ENCODE peak calls at places on chromosomes 13 and 19, in seven cellular contexts. H, M, R, T, A, Z and G are unnamed samples. For H3K4me1, the result is how much of the 10 kb centered on the place peaks cover.

GRCh38 chr19:18155095-18156087 is 2.4 kb downstream of the PIK3R2 start:
- DNase-seq in H (no peak), A (no peak), T (no peak), M (no peak), R (no peak), Z (no peak), G (no peak)

GRCh38 chr19:49847731-49848696 is 2.9 kb upstream of the PTOV1 start:
- DNase-seq in R (no peak), Z (no peak), T (no peak), M (peak), H (peak), A (no peak), G (no peak)

GRCh38 chr19:2755811-2756210 is 16.0 kb upstream of the SLC39A3 start:
- DNase-seq in R (no peak), H (no peak), A (no peak), M (no peak), T (no peak), Z (no peak), G (no peak)

GRCh38 chr13:113926301-113926761 is 47.5 kb downstream of the C13orf46 start:
- DNase-seq in Z (no peak), H (peak), M (peak), R (peak), A (no peak), T (peak), G (no peak)

GRCh38 chr19:3325451-3325850 is 40.9 kb upstream of the NFIC start:
- DNase-seq in A (no peak), R (no peak), M (no peak), H (no peak), Z (no peak), T (no peak), G (no peak)

GRCh38 chr19:29683009-29683408 is 17.7 kb downstream of the PLEKHF1 start:
- DNase-seq in T (no peak), M (peak), A (no peak), H (no peak), R (no peak), Z (no peak), G (no peak)

GRCh38 chr19:13639342-13639929 is 124.9 kb upstream of the MRI1 start:
- DNase-seq in R (no peak), A (no peak), H (no peak), Z (no peak), M (no peak), T (no peak), G (no peak)

GRCh38 chr19:41398042-41398403 is 405 bp downstream of the BCKDHA start:
- DNase-seq in R (no peak), M (peak), A (no peak), Z (no peak), T (no peak), H (no peak), G (no peak)

GRCh38 chr19:10836478-10837325 is 690 bp upstream of the TMED1 start:
- DNase-seq in T (peak), Z (peak), R (peak), M (peak), A (no peak), H (no peak), G (peak)

GRCh38 chr19:29404951-29405727 is 120.7 kb upstream of the VSTM2B start:
- DNase-seq in R (no peak), T (no peak), M (peak), Z (no peak), A (no peak), H (no peak), G (peak)

GRCh38 chr13:49366841-49367240 is 77.0 kb downstream of the CAB39L start:
- DNase-seq in M (peak), T (no peak), R (no peak), A (no peak), Z (no peak), H (peak), G (no peak)

GRCh38 chr19:41064974-41065569 is 23.2 kb upstream of the CYP2A13 start:
- DNase-seq in Z (no peak), T (no peak), M (peak), H (peak), A (no peak), R (no peak), G (peak)

GRCh38 chr19:1923319-1923718 is 17.7 kb upstream of the CSNK1G2 start:
- DNase-seq in M (no peak), Z (no peak), T (no peak), H (no peak), R (no peak), A (no peak), G (no peak)

GRCh38 chr13:90492872-90493271 is 854.6 kb upstream of the MIR17HG start:
- DNase-seq in M (no peak), A (no peak), R (no peak), T (no peak), Z (no peak), H (no peak), G (no peak)

GRCh38 chr13:49877629-49878218 is 58.4 kb downstream of the SPRYD7 start:
- DNase-seq in A (no peak), R (no peak), M (no peak), T (no peak), Z (no peak), H (no peak), G (no peak)

GRCh38 chr13:43113603-43114002 is 90.2 kb downstream of the DNAJC15 start:
- DNase-seq in Z (no peak), T (no peak), R (no peak), M (no peak), H (peak), A (no peak), G (no peak)

GRCh38 chr13:28181413-28181812 is 43.1 kb downstream of the PAN3 start:
- DNase-seq in A (no peak), H (peak), M (peak), R (no peak), Z (no peak), T (no peak), G (no peak)

GRCh38 chr19:51364200-51365106 is 1.7 kb downstream of the ETFB start:
- DNase-seq in H (no peak), R (no peak), M (peak), T (no peak), A (no peak), Z (no peak), G (no peak)

GRCh38 chr13:43319617-43320444 is 296.4 kb downstream of the DNAJC15 start:
- DNase-seq in T (no peak), Z (no peak), M (no peak), A (no peak), H (no peak), R (no peak), G (no peak)

GRCh38 chr13:72804301-72804700 is 22.4 kb downstream of the PIBF1 start:
- DNase-seq in M (no peak), T (no peak), R (no peak), H (no peak), Z (no peak), A (no peak), G (no peak)

GRCh38 chr13:98517576-98518310 is 59.2 kb downstream of the STK24 start:
- DNase-seq in T (peak), Z (no peak), M (no peak), A (no peak), R (no peak), H (no peak), G (no peak)

GRCh38 chr13:50627111-50627510 is 216.4 kb downstream of the DLEU7 start:
- DNase-seq in R (no peak), A (no peak), T (no peak), H (no peak), Z (no peak), M (no peak), G (no peak)

GRCh38 chr13:113338451-113338850 is 25.5 kb downstream of the GRTP1 start:
- DNase-seq in T (no peak), A (no peak), M (no peak), R (no peak), H (no peak), Z (no peak), G (no peak)

GRCh38 chr13:108834193-108834592 is 204.8 kb downstream of the MYO16 start:
- DNase-seq in M (no peak), T (no peak), H (peak), R (no peak), A (no peak), Z (no peak), G (no peak)

GRCh38 chr19:17829855-17830566 is 8.7 kb upstream of the INSL3 start:
- DNase-seq in M (peak), Z (no peak), H (peak), R (peak), A (no peak), T (no peak), G (peak)

GRCh38 chr19:13689050-13689449 is 75.3 kb upstream of the MRI1 start:
- DNase-seq in Z (no peak), R (no peak), H (peak), M (peak), T (no peak), A (no peak), G (no peak)

GRCh38 chr13:49649244-49649962 is 21.1 kb downstream of the ARL11 start:
- DNase-seq in T (no peak), R (no peak), A (no peak), H (peak), M (peak), Z (no peak), G (no peak)

GRCh38 chr19:16447015-16447384 is 24.8 kb downstream of the EPS15L1 start:
- DNase-seq in A (no peak), R (peak), M (peak), H (peak), T (peak), Z (no peak), G (peak)

GRCh38 chr19:29385191-29385795 is 140.5 kb upstream of the VSTM2B start:
- DNase-seq in T (peak), A (no peak), H (no peak), R (no peak), Z (no peak), M (no peak), G (no peak)

GRCh38 chr13:24664726-24665409 is 15.3 kb upstream of the ATP12A start:
- DNase-seq in T (no peak), Z (no peak), R (no peak), M (peak), A (no peak), H (peak), G (no peak)

GRCh38 chr13:24040835-24041234 is 119.7 kb upstream of the SPATA13 start:
- DNase-seq in Z (no peak), M (no peak), R (no peak), A (no peak), T (no peak), H (no peak), G (no peak)

GRCh38 chr13:35723820-35724219 is 247.3 kb upstream of the MAB21L1 start:
- DNase-seq in T (no peak), M (peak), H (peak), A (no peak), Z (no peak), R (no peak), G (no peak)

GRCh38 chr13:114044486-114044885 is 70.6 kb upstream of the C13orf46 start:
- DNase-seq in R (no peak), M (peak), Z (no peak), H (peak), A (no peak), T (no peak), G (no peak)

GRCh38 chr19:32318884-32319520 is 26.4 kb upstream of the ZNF507 start:
- DNase-seq in R (no peak), T (no peak), A (no peak), H (no peak), M (peak), Z (peak), G (no peak)

GRCh38 chr19:39746836-39747529 is 9.2 kb upstream of the CLC start:
- DNase-seq in R (peak), Z (no peak), A (no peak), T (no peak), M (no peak), H (no peak), G (no peak)

GRCh38 chr13:43129511-43130130 is 106.2 kb downstream of the DNAJC15 start:
- DNase-seq in R (no peak), T (no peak), Z (no peak), H (no peak), A (no peak), M (no peak), G (no peak)

GRCh38 chr19:12669272-12670158 is 2.9 kb downstream of the WDR83 start:
- DNase-seq in R (peak), Z (peak), T (peak), A (peak), H (peak), M (peak), G (peak)

GRCh38 chr13:113815151-113816058 is 48.5 kb downstream of the GAS6 start:
- DNase-seq in R (no peak), H (no peak), Z (no peak), T (no peak), M (no peak), A (peak), G (no peak)

GRCh38 chr19:5910638-5910907 is 3.5 kb upstream of the CAPS start:
- DNase-seq in Z (no peak), T (no peak), H (no peak), A (no peak), R (no peak), M (no peak), G (no peak)

DNA sequence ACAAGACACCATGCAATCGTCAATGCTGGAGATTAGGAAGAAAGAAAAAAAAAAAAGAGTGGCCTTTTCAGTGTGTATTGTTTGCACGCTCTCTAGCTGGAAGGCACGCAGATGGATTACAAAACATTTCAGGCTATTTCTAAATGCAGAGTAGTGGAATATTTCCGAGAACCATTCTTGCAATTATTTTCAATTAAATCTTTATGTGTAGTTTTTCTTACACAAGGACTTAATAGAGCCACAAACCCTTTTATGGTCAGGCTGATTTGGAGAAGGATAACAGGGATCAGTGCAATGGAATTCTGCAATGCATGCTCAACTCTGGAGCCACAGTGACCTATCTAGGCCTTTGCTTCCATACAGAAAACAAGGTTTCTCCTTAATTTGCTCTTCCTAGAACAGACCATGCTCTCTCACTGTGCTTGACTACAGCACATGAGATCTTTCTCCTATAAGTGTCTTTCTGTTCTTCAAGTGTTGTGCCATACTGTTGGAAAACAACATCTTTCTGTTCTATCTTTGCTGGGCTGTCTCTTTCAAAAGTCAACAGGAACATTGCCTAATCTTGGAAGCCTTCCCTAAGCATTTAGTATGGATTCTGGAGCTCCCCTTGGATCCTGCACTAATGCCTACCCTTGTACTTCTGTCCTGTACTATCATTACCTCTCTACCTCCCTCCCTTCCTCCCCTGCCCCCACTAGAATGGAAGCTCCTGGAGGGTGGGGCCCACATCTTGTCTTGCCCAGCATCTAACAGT is 26.9 kb downstream of the STARD13 start:
- DNase-seq in A (no peak), M (peak), H (peak), Z (no peak), R (no peak), T (no peak), G (no peak)
- H3K27ac ChIP-seq in A (no peak), M (peak), H (peak), Z (peak), R (no peak), T (peak), G (peak)

GRCh38 chr19:46979103-46979769 is 40.4 kb upstream of the NPAS1 start:
- DNase-seq in H (no peak), R (no peak), A (no peak), M (no peak), T (no peak), Z (no peak), G (no peak)
- H3K4me1 ChIP-seq in H (under half), R (under half), A (under half), M (half or more), T (half or more), Z (half or more), G (under half)

GRCh38 chr19:47610902-47611301 is 2.0 kb downstream of the BICRA start:
- DNase-seq in Z (no peak), M (peak), T (no peak), H (no peak), A (no peak), R (peak), G (peak)
- H3K4me3 ChIP-seq in Z (peak), M (peak), T (peak), H (peak), A (peak), R (no peak), G (peak)

GRCh38 chr13:33328691-33329090 is 43.1 kb upstream of the STARD13 start:
- DNase-seq in R (no peak), T (no peak), H (no peak), A (no peak), Z (no peak), M (no peak), G (no peak)
- H3K27ac ChIP-seq in R (no peak), T (no peak), H (peak), A (no peak), Z (no peak), M (no peak), G (no peak)